ENCODE peak calls at places on chromosome 15, in seven cellular contexts. B is globus pallidus; I is left kidney; S is activated gamma-delta T cell treated with anti-CD3 and anti-CD28 coated beads, Interleukin-2, amount 50 U/mL, for 16 hours; X is activated naive CD8-positive, alpha-beta T cell treated with anti-CD3 and anti-CD28 coated beads for 36 hours; A is bronchial epithelial cell; Q is iris pigment epithelial cell. U is an unnamed sample.

GRCh38 chr15:78315686-78316085 is 16.3 kb upstream of the SKIC8 start:
- DNase-seq in A (no peak), Q (no peak), S (no peak), X (no peak), B (no peak), I (peak), U (no peak)

GRCh38 chr15:77630956-77631789 is 1.5 kb downstream of the LINGO1 start:
- DNase-seq in I (peak), B (peak), X (no peak), Q (no peak), S (no peak), A (no peak), U (no peak)

GRCh38 chr15:96505014-96505413 is 174.5 kb downstream of the NR2F2 start:
- DNase-seq in A (no peak), I (no peak), B (no peak), Q (no peak), S (no peak), X (no peak), U (no peak)

GRCh38 chr15:89500397-89501270 is 4.3 kb upstream of the RHCG start:
- DNase-seq in S (no peak), I (no peak), A (no peak), B (no peak), X (no peak), Q (no peak), U (no peak)

GRCh38 chr15:58510715-58511465 is 79.1 kb downstream of the LIPC start:
- DNase-seq in Q (peak), S (no peak), I (no peak), A (peak), X (no peak), B (no peak), U (no peak)

GRCh38 chr15:79310612-79310984 is 314 bp upstream of the TMED3 start:
- DNase-seq in B (no peak), S (no peak), X (no peak), I (peak), Q (peak), A (peak), U (no peak)

GRCh38 chr15:74866090-74866489 is 7.1 kb downstream of the SCAMP2 start:
- DNase-seq in I (no peak), S (no peak), X (no peak), A (peak), B (no peak), Q (peak), U (no peak)

GRCh38 chr15:48413304-48413703 is 82.1 kb downstream of the DUT start:
- DNase-seq in Q (peak), I (no peak), B (no peak), S (no peak), X (no peak), A (no peak), U (no peak)

GRCh38 chr15:63198752-63199250 is 9.4 kb downstream of the RAB8B start:
- DNase-seq in B (no peak), I (no peak), A (no peak), Q (peak), X (no peak), S (no peak), U (no peak)

GRCh38 chr15:31323627-31324026 is 3.0 kb upstream of the KLF13 start:
- DNase-seq in X (no peak), Q (no peak), A (no peak), B (no peak), I (no peak), S (no peak), U (no peak)

GRCh38 chr15:66692391-66692790 is 9.6 kb upstream of the SMAD6 start:
- DNase-seq in S (no peak), B (no peak), X (no peak), A (no peak), Q (no peak), I (no peak), U (peak)

GRCh38 chr15:90294601-90295269 is 29.3 kb downstream of the NGRN start:
- DNase-seq in Q (no peak), A (no peak), S (no peak), I (peak), B (no peak), X (no peak), U (no peak)

GRCh38 chr15:41791970-41792637 is 17.8 kb downstream of the MAPKBP1 start:
- DNase-seq in I (no peak), A (no peak), Q (no peak), S (no peak), B (no peak), X (no peak), U (no peak)

GRCh38 chr15:66462630-66463029 is 34.9 kb downstream of the SNAPC5 start:
- DNase-seq in A (no peak), S (no peak), Q (no peak), B (no peak), X (no peak), I (no peak), U (no peak)

GRCh38 chr15:92882697-92883642 is 17.2 kb upstream of the CHD2 start:
- DNase-seq in Q (no peak), B (no peak), S (no peak), I (peak), X (peak), A (no peak), U (peak)

GRCh38 chr15:63157891-63158431 is 684 bp upstream of the RPS27L start:
- DNase-seq in X (peak), I (peak), A (peak), S (no peak), B (peak), Q (peak), U (peak)

GRCh38 chr15:63056843-63057242 is 14.3 kb downstream of the TPM1 start:
- DNase-seq in Q (no peak), X (no peak), S (no peak), I (no peak), A (no peak), B (no peak), U (peak)

GRCh38 chr15:39719109-39719508 is 63.5 kb downstream of the FSIP1 start:
- DNase-seq in B (no peak), I (no peak), Q (no peak), A (no peak), S (no peak), X (no peak), U (no peak)

GRCh38 chr15:67433495-67434099 is 87.3 kb upstream of the C15orf61 start:
- DNase-seq in B (peak), X (peak), I (peak), S (no peak), A (peak), Q (peak), U (peak)

GRCh38 chr15:51088585-51088984 is 6.1 kb downstream of the TNFAIP8L3 start:
- DNase-seq in B (no peak), A (no peak), S (no peak), X (no peak), I (no peak), Q (no peak), U (no peak)

GRCh38 chr15:33778911-33779310 is 189.4 kb upstream of the CHRM5 start:
- DNase-seq in I (no peak), B (no peak), S (no peak), X (no peak), Q (no peak), A (no peak), U (no peak)

GRCh38 chr15:48963524-48964113 is at the start of gene SHC4:
- DNase-seq in B (peak), I (peak), Q (peak), A (peak), S (no peak), X (peak), U (peak)

GRCh38 chr15:95693917-95694316 is 636.6 kb upstream of the NR2F2 start:
- DNase-seq in S (no peak), Q (no peak), X (no peak), A (peak), B (no peak), I (no peak), U (no peak)

GRCh38 chr15:51172190-51172589 is 77.5 kb upstream of the TNFAIP8L3 start:
- DNase-seq in I (no peak), A (no peak), B (no peak), S (no peak), Q (peak), X (no peak), U (no peak)

GRCh38 chr15:94412979-94413741 is 181.8 kb downstream of the MCTP2 start:
- DNase-seq in Q (peak), B (no peak), X (no peak), A (peak), S (no peak), I (peak), U (no peak)

GRCh38 chr15:72379856-72380255 is 4.0 kb upstream of the HEXA start:
- DNase-seq in X (no peak), B (no peak), A (no peak), I (no peak), S (no peak), Q (no peak), U (no peak)

GRCh38 chr15:87949934-87950298 is 306.6 kb downstream of the NTRK3 start:
- DNase-seq in I (no peak), B (no peak), S (no peak), X (no peak), Q (no peak), A (no peak), U (no peak)

GRCh38 chr15:74253276-74253921 is 17.3 kb downstream of the CCDC33 start:
- DNase-seq in B (no peak), Q (no peak), S (no peak), I (peak), A (peak), X (no peak), U (no peak)

GRCh38 chr15:73540161-73540560 is 93.0 kb downstream of the NPTN start:
- DNase-seq in I (no peak), Q (peak), B (no peak), A (peak), X (no peak), S (no peak), U (no peak)

GRCh38 chr15:97627634-97628033 is 332.9 kb upstream of the ARRDC4 start:
- DNase-seq in X (no peak), Q (no peak), I (no peak), A (no peak), B (no peak), S (no peak), U (no peak)

GRCh38 chr15:27589260-27589659 is 509.9 kb downstream of the OCA2 start:
- DNase-seq in X (no peak), A (no peak), I (no peak), S (no peak), B (no peak), Q (no peak), U (no peak)

U was measured in left ventricle myocardium inferior.